ENCODE peak calls at places on chromosomes 11 and 22, in ten cellular contexts. T, P, R, C, E, U, K, G, I and X are unnamed samples.

GRCh38 chr11:18046116-18046777 is at the start of gene TPH1:
- DNase-seq in K (peak; percentile 78), E (no peak), C (peak; percentile 38), G (peak; percentile 1), T (peak; percentile 33), U (peak; percentile 20), I (peak; percentile 9), R (no peak), P (no peak), X (no peak)

GRCh38 chr11:35485656-35486318 is 39.6 kb downstream of the PAMR1 start:
- DNase-seq in I (peak; percentile 65), C (peak; percentile 76), R (peak; percentile 85), U (peak; percentile 81), K (no peak), P (peak; percentile 86), G (peak; percentile 95), E (peak; percentile 73), T (peak; percentile 78), X (peak; percentile 6)

GRCh38 chr22:32999039-32999861 is 58.9 kb downstream of the SYN3 start:
- DNase-seq in R (no peak), C (no peak), E (no peak), U (peak; percentile 10), T (no peak), G (peak; percentile 21), I (no peak), K (no peak), P (no peak), X (no peak)

GRCh38 chr11:76654310-76654851 is 16.2 kb downstream of the LRRC32 start:
- DNase-seq in I (peak; percentile 82), G (no peak), R (no peak), K (peak; percentile 92), C (peak; percentile 55), U (peak; percentile 81), T (peak; percentile 99), E (no peak), P (no peak), X (no peak)

GRCh38 chr11:2142762-2143202 is 3.6 kb upstream of the IGF2 start:
- DNase-seq in I (no peak), E (no peak), P (no peak), U (peak; percentile 50), K (peak; percentile 97), R (no peak), G (peak; percentile 72), T (no peak), C (no peak), X (no peak)

GRCh38 chr11:73299751-73300150 is 8.3 kb upstream of the ARHGEF17 start:
- DNase-seq in C (no peak), I (no peak), E (no peak), R (no peak), K (peak; percentile 26), T (no peak), U (no peak), G (no peak), P (no peak), X (no peak)

GRCh38 chr11:17333799-17334586 is 17.6 kb upstream of the NCR3LG1 start:
- DNase-seq in T (no peak), P (no peak), E (no peak), C (no peak), G (no peak), R (no peak), K (no peak), I (peak; percentile 23), U (no peak), X (no peak)

GRCh38 chr11:83194284-83195175 is 1.0 kb downstream of the ANKRD42 start:
- DNase-seq in E (no peak), K (peak; percentile 71), R (peak; percentile 93), G (peak; percentile 94), I (peak; percentile 39), P (peak; percentile 53), C (peak; percentile 79), T (peak; percentile 77), U (peak; percentile 84), X (no peak)

GRCh38 chr22:50599816-50600454 is 658 bp upstream of the MAPK8IP2 start:
- DNase-seq in K (peak; percentile 100), P (peak; percentile 87), E (no peak), C (no peak), G (peak; percentile 74), T (no peak), R (peak; percentile 85), I (peak; percentile 57), U (peak; percentile 35), X (no peak)

GRCh38 chr11:63478896-63479295 is 12.1 kb downstream of the PLAAT5 start:
- DNase-seq in I (peak; percentile 55), E (no peak), U (peak; percentile 87), T (peak; percentile 86), R (no peak), K (peak; percentile 67), P (peak; percentile 74), G (peak; percentile 90), C (no peak), X (no peak)

GRCh38 chr11:94185387-94186084 is 56.9 kb downstream of the PANX1 start:
- DNase-seq in K (no peak), U (peak; percentile 8), R (no peak), C (no peak), I (no peak), P (no peak), T (peak; percentile 49), E (no peak), G (peak; percentile 77), X (no peak)

GRCh38 chr11:81644239-81644840 is 1089.3 kb downstream of the FAM181B start:
- DNase-seq in G (peak; percentile 22), E (no peak), P (peak; percentile 41), C (no peak), R (no peak), K (peak; percentile 15), I (no peak), U (peak; percentile 43), T (peak; percentile 65), X (no peak)

GRCh38 chr11:31323145-31323544 is 46.4 kb downstream of the DCDC1 start:
- DNase-seq in G (no peak), C (no peak), I (no peak), K (no peak), R (no peak), E (no peak), P (no peak), T (no peak), U (no peak), X (no peak)

GRCh38 chr11:130516868-130517505 is 68.5 kb downstream of the ADAMTS15 start:
- DNase-seq in K (no peak), C (no peak), I (no peak), P (no peak), U (no peak), E (no peak), G (no peak), T (no peak), R (no peak), X (no peak)

DNA sequence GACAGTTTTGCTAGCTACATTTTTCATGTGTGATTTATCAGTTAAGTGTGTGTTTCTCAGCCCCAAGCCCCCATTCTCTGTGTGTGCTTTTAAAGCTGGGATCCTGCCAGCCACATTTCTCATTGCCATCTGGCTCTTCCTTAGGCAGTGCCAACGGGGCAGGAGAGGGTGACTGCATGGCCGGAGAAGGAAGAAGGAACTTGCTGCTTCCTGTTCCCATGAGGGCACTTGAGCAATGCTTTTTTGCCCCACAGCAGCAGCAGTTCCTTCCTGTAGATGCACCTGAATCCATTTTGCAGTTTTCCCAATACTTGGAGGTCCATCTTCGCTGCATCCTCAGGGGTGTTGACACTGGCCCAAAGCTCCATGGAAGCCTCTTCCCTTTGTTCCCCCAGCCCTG is 37.5 kb downstream of the TNRC6B start:
- DNase-seq in C (peak; percentile 62), K (no peak), R (no peak), P (no peak), U (no peak), E (no peak), T (no peak), G (no peak), I (no peak), X (no peak)
- H3K4me3 ChIP-seq in C (no peak overlapping the region), K (no peak overlapping the region), R (no peak overlapping the region), P (no peak overlapping the region), U (no peak overlapping the region), E (no peak overlapping the region), T (no peak overlapping the region), G (no peak overlapping the region), I (no peak overlapping the region), X (no peak overlapping the region)

GRCh38 chr11:46850829-46851380 is 4.8 kb upstream of the CKAP5 start:
- DNase-seq in E (no peak), P (peak; percentile 90), I (no peak), R (no peak), C (no peak), G (no peak), U (no peak), T (no peak), K (no peak), X (no peak)
- H3K4me3 ChIP-seq in E (no peak overlapping the region), P (no peak overlapping the region), I (no peak overlapping the region), R (no peak overlapping the region), C (no peak overlapping the region), G (no peak overlapping the region), U (no peak overlapping the region), T (no peak overlapping the region), K (no peak overlapping the region), X (no peak overlapping the region)

GRCh38 chr11:125943661-125944349 is 2.0 kb upstream of the VSIG10L2 start:
- DNase-seq in K (peak; percentile 26), P (no peak), E (no peak), U (no peak), I (no peak), C (no peak), T (no peak), G (no peak), R (no peak), X (no peak)

GRCh38 chr11:125941606-125942275 is 4.1 kb upstream of the VSIG10L2 start:
- DNase-seq in I (peak; percentile 55), T (peak; percentile 29), G (peak; percentile 34), U (peak; percentile 34), E (peak; percentile 60), C (no peak), R (no peak), K (peak; percentile 92), P (peak; percentile 83), X (peak; percentile 3)

GRCh38 chr11:125942771-125943428 is 2.9 kb upstream of the VSIG10L2 start:
- DNase-seq in G (no peak), U (no peak), C (no peak), P (no peak), E (no peak), R (no peak), K (peak; percentile 66), I (no peak), T (no peak), X (no peak)

GRCh38 chr11:125941241-125941605 is 4.6 kb upstream of the VSIG10L2 start:
- DNase-seq in T (no peak), P (no peak), C (no peak), E (no peak), U (no peak), I (no peak), R (no peak), K (no peak), G (no peak), X (no peak)

GRCh38 chr11:125942276-125942611 is 3.6 kb upstream of the VSIG10L2 start:
- DNase-seq in K (no peak), C (no peak), G (no peak), T (no peak), P (no peak), R (no peak), U (no peak), E (no peak), I (no peak), X (no peak)
- H3K4me3 ChIP-seq in K (no peak overlapping the region), C (no peak overlapping the region), G (no peak overlapping the region), T (no peak overlapping the region), P (no peak overlapping the region), R (no peak overlapping the region), U (no peak overlapping the region), E (no peak overlapping the region), I (no peak overlapping the region), X (no peak overlapping the region)

DNA sequence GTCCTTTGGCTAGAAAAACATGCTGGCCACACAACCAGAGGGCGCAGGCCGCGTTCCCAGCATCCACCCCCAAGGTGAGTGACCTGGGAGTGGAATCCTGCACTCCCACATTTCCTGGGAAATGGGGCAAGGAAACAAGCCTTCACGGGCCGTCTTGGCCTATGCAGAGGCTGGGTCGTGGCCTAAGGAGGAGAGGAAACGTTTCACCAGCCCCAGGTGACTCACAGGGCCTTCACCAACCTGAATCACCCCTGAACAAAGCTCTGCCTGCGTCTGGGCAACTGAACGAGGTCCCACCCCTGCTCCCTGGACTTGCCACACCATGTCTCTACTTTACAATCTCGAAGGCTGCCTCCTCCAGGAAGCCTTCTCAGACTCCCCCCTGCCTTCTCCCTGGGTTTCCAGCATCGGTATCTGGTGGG is 13.2 kb downstream of the MYH9 start:
- DNase-seq in P (no peak), E (no peak), T (no peak), G (no peak), U (peak; percentile 79), C (no peak), K (peak; percentile 94), R (no peak), I (no peak), X (no peak)
- H3K4me3 ChIP-seq in P (no peak overlapping the region), E (no peak overlapping the region), T (no peak overlapping the region), G (no peak overlapping the region), U (no peak overlapping the region), C (no peak overlapping the region), K (peak overlapping the region; percentile 12), R (no peak overlapping the region), I (no peak overlapping the region), X (no peak overlapping the region)